ENCODE peak calls at places on chromosomes 16 and 17, in ten cellular contexts. One of them, this sample, is unnamed.

GRCh38 chr16:75471723-75472634 is 7.5 kb upstream of the TMEM170A start:
- DNase-seq in fibroblast of pulmonary artery: peak
- DNase-seq in A549: peak
- DNase-seq in cardiac muscle cell: peak
- DNase-seq in left ventricle myocardium inferior: no peak
- DNase-seq in GM12865: peak
- DNase-seq in IMR-90: peak
- DNase-seq in AG04450: peak
- DNase-seq in neural crest cell: peak
- DNase-seq in fibroblast of mammary gland: peak
- DNase-seq in this sample: no peak

GRCh38 chr17:64992325-64992802 is 64.2 kb downstream of the GNA13 start:
- DNase-seq in A549: peak
- DNase-seq in IMR-90: peak
- DNase-seq in fibroblast of mammary gland: peak
- DNase-seq in left ventricle myocardium inferior: no peak
- DNase-seq in fibroblast of pulmonary artery: no peak
- DNase-seq in AG04450: no peak
- DNase-seq in cardiac muscle cell: no peak
- DNase-seq in GM12865: no peak
- DNase-seq in neural crest cell: no peak
- DNase-seq in this sample: no peak

GRCh38 chr17:53462393-53462811 is 360.3 kb upstream of the KIF2B start:
- DNase-seq in AG04450: no peak
- DNase-seq in left ventricle myocardium inferior: no peak
- DNase-seq in GM12865: no peak
- DNase-seq in A549: no peak
- DNase-seq in IMR-90: no peak
- DNase-seq in fibroblast of mammary gland: no peak
- DNase-seq in neural crest cell: no peak
- DNase-seq in cardiac muscle cell: no peak
- DNase-seq in fibroblast of pulmonary artery: peak
- DNase-seq in this sample: no peak

GRCh38 chr16:19005561-19006445 is 22.1 kb downstream of the TMC7 start:
- DNase-seq in GM12865: no peak
- DNase-seq in neural crest cell: peak
- DNase-seq in cardiac muscle cell: no peak
- DNase-seq in IMR-90: peak
- DNase-seq in fibroblast of pulmonary artery: peak
- DNase-seq in fibroblast of mammary gland: peak
- DNase-seq in AG04450: no peak
- DNase-seq in left ventricle myocardium inferior: peak
- DNase-seq in A549: peak
- DNase-seq in this sample: no peak

GRCh38 chr16:50286681-50287080 is 20.3 kb downstream of the ADCY7 start:
- DNase-seq in IMR-90: no peak
- DNase-seq in GM12865: no peak
- DNase-seq in cardiac muscle cell: no peak
- DNase-seq in left ventricle myocardium inferior: no peak
- DNase-seq in AG04450: no peak
- DNase-seq in A549: no peak
- DNase-seq in neural crest cell: no peak
- DNase-seq in fibroblast of mammary gland: no peak
- DNase-seq in fibroblast of pulmonary artery: no peak
- DNase-seq in this sample: no peak

GRCh38 chr17:27295945-27296344 is 2.0 kb downstream of the WSB1 start:
- DNase-seq in left ventricle myocardium inferior: no peak
- DNase-seq in AG04450: no peak
- DNase-seq in cardiac muscle cell: no peak
- DNase-seq in fibroblast of mammary gland: no peak
- DNase-seq in fibroblast of pulmonary artery: no peak
- DNase-seq in A549: no peak
- DNase-seq in neural crest cell: no peak
- DNase-seq in IMR-90: no peak
- DNase-seq in GM12865: peak
- DNase-seq in this sample: no peak

GRCh38 chr16:1960665-1961630 is 1.6 kb downstream of the NDUFB10 start:
- DNase-seq in fibroblast of mammary gland: peak
- DNase-seq in A549: peak
- DNase-seq in left ventricle myocardium inferior: no peak
- DNase-seq in cardiac muscle cell: no peak
- DNase-seq in fibroblast of pulmonary artery: peak
- DNase-seq in AG04450: no peak
- DNase-seq in IMR-90: peak
- DNase-seq in neural crest cell: no peak
- DNase-seq in GM12865: peak
- DNase-seq in this sample: no peak

GRCh38 chr16:27695161-27695560 is 145.2 kb downstream of the KATNIP start:
- DNase-seq in A549: no peak
- DNase-seq in IMR-90: no peak
- DNase-seq in left ventricle myocardium inferior: no peak
- DNase-seq in AG04450: no peak
- DNase-seq in cardiac muscle cell: no peak
- DNase-seq in neural crest cell: no peak
- DNase-seq in fibroblast of mammary gland: no peak
- DNase-seq in fibroblast of pulmonary artery: no peak
- DNase-seq in GM12865: no peak
- DNase-seq in this sample: no peak

GRCh38 chr17:17693253-17693954 is 12.1 kb downstream of the RAI1 start:
- DNase-seq in GM12865: no peak
- DNase-seq in A549: peak
- DNase-seq in IMR-90: no peak
- DNase-seq in fibroblast of pulmonary artery: no peak
- DNase-seq in left ventricle myocardium inferior: peak
- DNase-seq in neural crest cell: peak
- DNase-seq in cardiac muscle cell: peak
- DNase-seq in fibroblast of mammary gland: no peak
- DNase-seq in AG04450: no peak
- DNase-seq in this sample: no peak

GRCh38 chr17:79558573-79558900 is 52.3 kb downstream of the RBFOX3 start:
- DNase-seq in fibroblast of mammary gland: no peak
- DNase-seq in left ventricle myocardium inferior: no peak
- DNase-seq in GM12865: no peak
- DNase-seq in AG04450: no peak
- DNase-seq in cardiac muscle cell: no peak
- DNase-seq in IMR-90: no peak
- DNase-seq in neural crest cell: no peak
- DNase-seq in A549: no peak
- DNase-seq in fibroblast of pulmonary artery: no peak
- DNase-seq in this sample: no peak

GRCh38 chr16:54077412-54077821 is 209.2 kb downstream of the IRX3 start:
- DNase-seq in cardiac muscle cell: no peak
- DNase-seq in IMR-90: peak
- DNase-seq in GM12865: no peak
- DNase-seq in neural crest cell: no peak
- DNase-seq in AG04450: peak
- DNase-seq in fibroblast of pulmonary artery: peak
- DNase-seq in A549: peak
- DNase-seq in left ventricle myocardium inferior: no peak
- DNase-seq in fibroblast of mammary gland: peak
- DNase-seq in this sample: no peak

DNA sequence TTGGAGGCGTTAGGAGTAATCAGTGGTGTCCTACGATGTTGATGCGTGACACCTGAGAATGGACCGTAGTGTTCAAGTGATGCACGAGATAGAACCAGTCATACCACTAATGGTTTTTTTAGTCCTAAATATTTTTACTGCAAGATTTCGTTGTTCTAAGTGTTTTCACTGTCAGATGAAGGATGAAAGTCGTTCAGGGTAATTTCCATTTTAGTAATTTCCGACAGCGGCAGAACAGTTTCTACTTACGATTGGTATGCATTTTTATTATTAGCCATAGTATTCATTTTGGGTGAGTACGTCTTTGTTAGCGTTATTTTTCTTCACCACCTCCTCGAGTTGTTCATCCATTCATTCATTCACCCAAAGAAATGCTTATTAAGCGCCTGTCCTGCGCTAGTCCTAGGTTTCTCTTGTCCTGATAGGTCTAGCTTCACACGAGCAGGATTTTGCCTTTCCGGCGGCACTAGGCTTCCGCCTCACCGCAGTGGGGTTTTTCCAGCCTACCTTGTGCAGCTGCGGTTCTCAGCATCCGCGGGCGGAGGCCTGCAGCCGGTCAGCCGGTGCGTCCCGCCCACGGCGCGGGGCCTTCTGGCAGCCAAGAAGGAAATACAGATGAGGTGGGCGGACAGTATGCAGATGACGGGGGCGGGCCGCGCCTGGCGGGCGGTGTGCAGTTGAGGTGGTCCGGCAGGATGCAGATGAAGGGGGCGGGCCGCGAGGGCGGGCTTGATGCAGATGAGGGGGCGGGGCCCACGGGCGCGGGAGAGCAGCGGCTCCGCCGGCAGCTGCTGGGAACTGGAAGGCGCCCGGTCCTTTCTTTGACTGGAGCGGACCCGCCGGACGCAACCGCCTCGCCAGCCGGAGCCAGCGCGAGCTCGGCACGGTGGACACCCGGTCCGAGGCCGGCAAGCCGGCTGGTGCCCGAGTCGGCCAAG is 146.4 kb downstream of the SPECC1 start:
- DNase-seq in fibroblast of pulmonary artery: peak
- DNase-seq in left ventricle myocardium inferior: peak
- DNase-seq in AG04450: peak
- DNase-seq in fibroblast of mammary gland: peak
- DNase-seq in GM12865: peak
- DNase-seq in A549: peak
- DNase-seq in IMR-90: peak
- DNase-seq in neural crest cell: peak
- DNase-seq in cardiac muscle cell: peak
- DNase-seq in this sample: peak
- TF ChIP-seq CTCF in fibroblast of pulmonary artery: no peak
- TF ChIP-seq CTCF in left ventricle myocardium inferior: no peak
- TF ChIP-seq CTCF in AG04450: no peak
- TF ChIP-seq CTCF in fibroblast of mammary gland: no peak
- TF ChIP-seq CTCF in GM12865: no peak
- TF ChIP-seq CTCF in A549: no peak
- TF ChIP-seq CTCF in IMR-90: no peak
- TF ChIP-seq CTCF in neural crest cell: no peak
- TF ChIP-seq CTCF in cardiac muscle cell: no peak
- TF ChIP-seq CTCF in this sample: no peak

DNA sequence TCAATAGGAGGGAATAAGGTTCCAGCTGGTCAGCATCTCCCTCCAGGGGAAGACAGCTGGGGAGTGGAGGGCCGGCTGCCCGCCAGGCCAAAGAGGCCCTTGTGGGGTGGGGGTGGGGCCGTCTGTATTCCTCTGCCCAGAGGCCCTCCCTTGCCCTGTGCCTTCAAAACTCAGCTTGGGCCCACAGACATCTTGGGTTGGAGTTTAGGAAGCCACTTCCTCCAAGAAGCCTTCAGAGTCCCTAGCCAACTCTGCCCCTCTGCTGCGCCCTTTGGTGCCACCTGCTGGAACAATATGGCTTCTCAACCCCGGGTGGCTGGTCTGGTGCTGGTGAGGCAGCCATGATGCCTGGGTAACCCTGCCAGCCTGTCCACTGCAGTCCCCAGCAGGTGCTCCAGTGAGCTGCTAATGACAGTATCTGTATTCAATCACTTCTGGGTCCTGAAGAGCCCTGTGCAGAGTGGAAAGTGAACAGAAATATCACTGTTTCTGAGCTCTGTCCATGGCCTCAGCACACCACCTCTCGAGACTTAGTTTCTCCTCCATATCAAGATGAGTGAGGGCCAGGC is 16.7 kb downstream of the HSD11B2 start:
- DNase-seq in fibroblast of pulmonary artery: peak
- DNase-seq in fibroblast of mammary gland: peak
- DNase-seq in IMR-90: peak
- DNase-seq in neural crest cell: no peak
- DNase-seq in cardiac muscle cell: no peak
- DNase-seq in GM12865: peak
- DNase-seq in A549: peak
- DNase-seq in AG04450: peak
- DNase-seq in left ventricle myocardium inferior: peak
- DNase-seq in this sample: no peak
- TF ChIP-seq CTCF in fibroblast of pulmonary artery: peak
- TF ChIP-seq CTCF in fibroblast of mammary gland: peak
- TF ChIP-seq CTCF in IMR-90: peak
- TF ChIP-seq CTCF in neural crest cell: peak
- TF ChIP-seq CTCF in cardiac muscle cell: peak
- TF ChIP-seq CTCF in GM12865: peak
- TF ChIP-seq CTCF in A549: peak
- TF ChIP-seq CTCF in AG04450: peak
- TF ChIP-seq CTCF in left ventricle myocardium inferior: peak
- TF ChIP-seq CTCF in this sample: no peak

GRCh38 chr16:22813223-22813945 is 578 bp upstream of the HS3ST2 start:
- DNase-seq in GM12865: peak
- DNase-seq in IMR-90: peak
- DNase-seq in fibroblast of mammary gland: peak
- DNase-seq in AG04450: no peak
- DNase-seq in cardiac muscle cell: peak
- DNase-seq in fibroblast of pulmonary artery: peak
- DNase-seq in left ventricle myocardium inferior: peak
- DNase-seq in A549: no peak
- DNase-seq in neural crest cell: peak
- DNase-seq in this sample: no peak
- TF ChIP-seq CTCF in GM12865: peak
- TF ChIP-seq CTCF in IMR-90: peak
- TF ChIP-seq CTCF in fibroblast of mammary gland: peak
- TF ChIP-seq CTCF in AG04450: peak
- TF ChIP-seq CTCF in cardiac muscle cell: peak
- TF ChIP-seq CTCF in fibroblast of pulmonary artery: peak
- TF ChIP-seq CTCF in left ventricle myocardium inferior: peak
- TF ChIP-seq CTCF in A549: peak
- TF ChIP-seq CTCF in neural crest cell: peak
- TF ChIP-seq CTCF in this sample: peak

GRCh38 chr17:43949777-43950176 is 4.0 kb downstream of the PYY start:
- DNase-seq in left ventricle myocardium inferior: no peak
- DNase-seq in fibroblast of pulmonary artery: no peak
- DNase-seq in IMR-90: no peak
- DNase-seq in cardiac muscle cell: no peak
- DNase-seq in AG04450: no peak
- DNase-seq in neural crest cell: no peak
- DNase-seq in fibroblast of mammary gland: no peak
- DNase-seq in A549: no peak
- DNase-seq in GM12865: no peak
- DNase-seq in this sample: no peak
- TF ChIP-seq CTCF in left ventricle myocardium inferior: no peak
- TF ChIP-seq CTCF in fibroblast of pulmonary artery: no peak
- TF ChIP-seq CTCF in IMR-90: no peak
- TF ChIP-seq CTCF in cardiac muscle cell: no peak
- TF ChIP-seq CTCF in AG04450: no peak
- TF ChIP-seq CTCF in neural crest cell: no peak
- TF ChIP-seq CTCF in fibroblast of mammary gland: no peak
- TF ChIP-seq CTCF in A549: no peak
- TF ChIP-seq CTCF in GM12865: no peak
- TF ChIP-seq CTCF in this sample: no peak

DNA sequence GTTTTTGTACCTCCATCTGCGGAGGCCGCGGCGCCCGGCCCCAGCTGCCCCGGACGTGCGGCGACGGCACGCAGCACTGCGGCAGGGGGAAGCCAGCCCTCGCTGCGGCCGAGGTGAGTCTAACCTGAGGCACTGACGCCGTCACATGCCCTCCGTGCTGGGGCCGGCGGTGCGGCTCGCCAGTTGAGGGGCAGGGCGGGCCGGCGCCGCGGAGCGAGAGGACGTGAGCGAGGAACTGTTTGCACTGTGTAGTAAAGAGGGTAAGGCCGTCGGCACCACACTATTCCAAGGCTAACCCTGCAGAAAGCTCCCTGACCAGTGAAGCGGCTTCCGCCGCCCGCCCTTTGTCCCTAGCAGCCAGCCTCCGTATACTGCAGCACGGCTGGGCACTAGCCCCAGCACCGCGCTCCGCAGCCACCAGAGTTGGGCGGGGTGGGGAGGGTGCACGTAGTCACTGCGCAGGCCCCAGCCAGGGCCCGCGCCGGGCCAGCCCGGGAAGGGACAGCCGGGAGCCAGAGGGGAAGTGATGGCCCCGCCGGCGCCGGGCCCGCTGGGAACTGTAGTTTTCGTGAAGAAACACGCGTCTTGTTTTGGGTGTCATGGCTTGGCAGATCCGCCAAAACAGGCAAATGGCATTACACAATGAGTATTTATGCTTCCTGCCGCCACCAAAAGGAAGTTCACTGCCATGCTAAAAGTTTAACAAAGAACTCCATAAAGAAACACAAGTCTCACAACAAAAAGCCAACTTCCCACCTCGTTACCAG is 580 bp upstream of the KANSL1 start:
- DNase-seq in fibroblast of pulmonary artery: peak
- DNase-seq in GM12865: peak
- DNase-seq in A549: peak
- DNase-seq in IMR-90: peak
- DNase-seq in fibroblast of mammary gland: peak
- DNase-seq in cardiac muscle cell: peak
- DNase-seq in left ventricle myocardium inferior: peak
- DNase-seq in neural crest cell: peak
- DNase-seq in AG04450: peak
- DNase-seq in this sample: peak
- TF ChIP-seq CTCF in fibroblast of pulmonary artery: no peak
- TF ChIP-seq CTCF in GM12865: no peak
- TF ChIP-seq CTCF in A549: peak
- TF ChIP-seq CTCF in IMR-90: no peak
- TF ChIP-seq CTCF in fibroblast of mammary gland: no peak
- TF ChIP-seq CTCF in cardiac muscle cell: peak
- TF ChIP-seq CTCF in left ventricle myocardium inferior: peak
- TF ChIP-seq CTCF in neural crest cell: peak
- TF ChIP-seq CTCF in AG04450: no peak
- TF ChIP-seq CTCF in this sample: no peak